ENCODE peak calls at places on chromosomes 3 and 15, in seven cellular contexts. B is stromal cell of bone marrow; D is sciatic nerve; F is progenitor cell of endocrine pancreas; E is NCI-H2171; Z is activated CD8-positive, alpha-beta memory T cell treated with anti-CD3 and anti-CD28 coated beads, Interleukin-2, amount 50 U/mL, for 48 hours; P is activated T-cell treated with anti-CD3 and anti-CD28 coated beads for 48 hours. Q is an unnamed sample.

GRCh38 chr3:46692566-46692983 is 904 bp downstream of the ALS2CL start:
- DNase-seq in B (no peak), Z (no peak), P (no peak), F (peak), D (no peak), E (no peak), Q (peak)

GRCh38 chr15:69296606-69297005 is 2.1 kb upstream of the PAQR5 start:
- DNase-seq in Z (no peak), B (no peak), E (no peak), F (no peak), P (no peak), D (no peak), Q (no peak)

GRCh38 chr3:28916713-28917499 is 364.0 kb upstream of the RBMS3 start:
- DNase-seq in B (peak), D (peak), F (no peak), E (no peak), Z (no peak), P (no peak), Q (peak)

GRCh38 chr3:180744226-180744625 is 64.9 kb upstream of the CCDC39 start:
- DNase-seq in F (no peak), Z (no peak), B (no peak), P (no peak), D (no peak), E (no peak), Q (no peak)

GRCh38 chr3:132659370-132660055 is at the start of gene ACAD11:
- DNase-seq in D (peak), E (peak), Z (peak), F (peak), B (peak), P (peak), Q (peak)

GRCh38 chr15:55942332-55942731 is 51.1 kb downstream of the NEDD4 start:
- DNase-seq in D (no peak), B (no peak), F (no peak), Z (no peak), P (no peak), E (no peak), Q (no peak)

GRCh38 chr3:143971367-143972154 is at the start of gene DIPK2A:
- DNase-seq in B (peak), E (peak), P (peak), D (peak), Z (peak), F (peak), Q (peak)

GRCh38 chr3:158731938-158732855 is at the start of gene RARRES1:
- DNase-seq in Z (peak), D (peak), B (no peak), P (peak), F (peak), E (peak), Q (peak)

GRCh38 chr3:194985031-194985578 is 285.9 kb downstream of the XXYLT1 start:
- DNase-seq in E (no peak), B (peak), F (no peak), Z (no peak), P (no peak), D (peak), Q (peak)

Q was measured in H1.